ENCODE peak calls at places on chromosomes 1 and 21, in nine cellular contexts. One of them, this sample, is unnamed.

GRCh38 chr1:227901906-227902640 is 45.7 kb downstream of the WNT9A start:
- ATAC-seq in activated B cell treated with CpG ODN at 0.5 μM for 24 hours: no peak
- ATAC-seq in pancreas: no peak
- ATAC-seq in heart right ventricle: no peak
- ATAC-seq in activated naive CD8-positive, alpha-beta T cell treated with anti-CD3 and anti-CD28 coated beads, Interleukin-2, amount 50 U/mL, for 24 hours: no peak
- ATAC-seq in lower lobe of right lung: no peak
- ATAC-seq in A549: peak
- ATAC-seq in left lung: no peak
- ATAC-seq in activated T-cell treated with anti-CD3 and anti-CD28 coated beads, Interleukin-2, amount 50 U/mL, for 72 hours: peak
- ATAC-seq in this sample: no peak

GRCh38 chr1:173212952-173213491 is 5.9 kb upstream of the TNFSF4 start:
- ATAC-seq in left lung: no peak
- ATAC-seq in activated T-cell treated with anti-CD3 and anti-CD28 coated beads, Interleukin-2, amount 50 U/mL, for 72 hours: peak
- ATAC-seq in lower lobe of right lung: no peak
- ATAC-seq in activated naive CD8-positive, alpha-beta T cell treated with anti-CD3 and anti-CD28 coated beads, Interleukin-2, amount 50 U/mL, for 24 hours: peak
- ATAC-seq in heart right ventricle: no peak
- ATAC-seq in pancreas: no peak
- ATAC-seq in activated B cell treated with CpG ODN at 0.5 μM for 24 hours: no peak
- ATAC-seq in A549: no peak
- ATAC-seq in this sample: no peak

GRCh38 chr1:234149217-234149616 is 224.0 kb upstream of the COA6 start:
- ATAC-seq in activated T-cell treated with anti-CD3 and anti-CD28 coated beads, Interleukin-2, amount 50 U/mL, for 72 hours: no peak
- ATAC-seq in activated B cell treated with CpG ODN at 0.5 μM for 24 hours: no peak
- ATAC-seq in heart right ventricle: no peak
- ATAC-seq in activated naive CD8-positive, alpha-beta T cell treated with anti-CD3 and anti-CD28 coated beads, Interleukin-2, amount 50 U/mL, for 24 hours: peak
- ATAC-seq in A549: no peak
- ATAC-seq in left lung: no peak
- ATAC-seq in pancreas: no peak
- ATAC-seq in lower lobe of right lung: no peak
- ATAC-seq in this sample: no peak

GRCh38 chr21:35509004-35509704 is 460.1 kb upstream of the RUNX1 start:
- ATAC-seq in activated naive CD8-positive, alpha-beta T cell treated with anti-CD3 and anti-CD28 coated beads, Interleukin-2, amount 50 U/mL, for 24 hours: no peak
- ATAC-seq in activated B cell treated with CpG ODN at 0.5 μM for 24 hours: no peak
- ATAC-seq in left lung: peak
- ATAC-seq in lower lobe of right lung: peak
- ATAC-seq in pancreas: no peak
- ATAC-seq in A549: no peak
- ATAC-seq in activated T-cell treated with anti-CD3 and anti-CD28 coated beads, Interleukin-2, amount 50 U/mL, for 72 hours: no peak
- ATAC-seq in heart right ventricle: peak
- ATAC-seq in this sample: no peak

GRCh38 chr21:43681650-43682049 is 22.3 kb downstream of the RRP1B start:
- ATAC-seq in activated B cell treated with CpG ODN at 0.5 μM for 24 hours: no peak
- ATAC-seq in left lung: no peak
- ATAC-seq in heart right ventricle: no peak
- ATAC-seq in pancreas: no peak
- ATAC-seq in activated T-cell treated with anti-CD3 and anti-CD28 coated beads, Interleukin-2, amount 50 U/mL, for 72 hours: no peak
- ATAC-seq in activated naive CD8-positive, alpha-beta T cell treated with anti-CD3 and anti-CD28 coated beads, Interleukin-2, amount 50 U/mL, for 24 hours: no peak
- ATAC-seq in lower lobe of right lung: no peak
- ATAC-seq in A549: no peak
- ATAC-seq in this sample: no peak

GRCh38 chr1:57411262-57411661 is 12.6 kb downstream of the DAB1 start:
- ATAC-seq in activated T-cell treated with anti-CD3 and anti-CD28 coated beads, Interleukin-2, amount 50 U/mL, for 72 hours: no peak
- ATAC-seq in activated B cell treated with CpG ODN at 0.5 μM for 24 hours: no peak
- ATAC-seq in activated naive CD8-positive, alpha-beta T cell treated with anti-CD3 and anti-CD28 coated beads, Interleukin-2, amount 50 U/mL, for 24 hours: no peak
- ATAC-seq in A549: no peak
- ATAC-seq in left lung: no peak
- ATAC-seq in pancreas: no peak
- ATAC-seq in heart right ventricle: peak
- ATAC-seq in lower lobe of right lung: no peak
- ATAC-seq in this sample: no peak

GRCh38 chr1:202958544-202959275 is 598 bp upstream of the ADIPOR1 start:
- ATAC-seq in left lung: peak
- ATAC-seq in lower lobe of right lung: peak
- ATAC-seq in A549: peak
- ATAC-seq in activated naive CD8-positive, alpha-beta T cell treated with anti-CD3 and anti-CD28 coated beads, Interleukin-2, amount 50 U/mL, for 24 hours: no peak
- ATAC-seq in pancreas: peak
- ATAC-seq in heart right ventricle: peak
- ATAC-seq in activated T-cell treated with anti-CD3 and anti-CD28 coated beads, Interleukin-2, amount 50 U/mL, for 72 hours: no peak
- ATAC-seq in activated B cell treated with CpG ODN at 0.5 μM for 24 hours: no peak
- ATAC-seq in this sample: no peak

GRCh38 chr1:205709059-205709398 is 28.7 kb upstream of the SLC45A3 start:
- ATAC-seq in lower lobe of right lung: no peak
- ATAC-seq in activated T-cell treated with anti-CD3 and anti-CD28 coated beads, Interleukin-2, amount 50 U/mL, for 72 hours: no peak
- ATAC-seq in pancreas: no peak
- ATAC-seq in A549: peak
- ATAC-seq in activated naive CD8-positive, alpha-beta T cell treated with anti-CD3 and anti-CD28 coated beads, Interleukin-2, amount 50 U/mL, for 24 hours: no peak
- ATAC-seq in left lung: peak
- ATAC-seq in heart right ventricle: peak
- ATAC-seq in activated B cell treated with CpG ODN at 0.5 μM for 24 hours: no peak
- ATAC-seq in this sample: no peak

GRCh38 chr1:209630383-209631219 is 21.6 kb downstream of the LAMB3 start:
- ATAC-seq in activated naive CD8-positive, alpha-beta T cell treated with anti-CD3 and anti-CD28 coated beads, Interleukin-2, amount 50 U/mL, for 24 hours: no peak
- ATAC-seq in activated B cell treated with CpG ODN at 0.5 μM for 24 hours: no peak
- ATAC-seq in pancreas: no peak
- ATAC-seq in lower lobe of right lung: no peak
- ATAC-seq in left lung: no peak
- ATAC-seq in activated T-cell treated with anti-CD3 and anti-CD28 coated beads, Interleukin-2, amount 50 U/mL, for 72 hours: no peak
- ATAC-seq in heart right ventricle: peak
- ATAC-seq in A549: no peak
- ATAC-seq in this sample: no peak

GRCh38 chr21:38261851-38262250 is 5.1 kb downstream of the KCNJ15 start:
- ATAC-seq in activated T-cell treated with anti-CD3 and anti-CD28 coated beads, Interleukin-2, amount 50 U/mL, for 72 hours: no peak
- ATAC-seq in pancreas: peak
- ATAC-seq in activated B cell treated with CpG ODN at 0.5 μM for 24 hours: no peak
- ATAC-seq in heart right ventricle: no peak
- ATAC-seq in lower lobe of right lung: no peak
- ATAC-seq in activated naive CD8-positive, alpha-beta T cell treated with anti-CD3 and anti-CD28 coated beads, Interleukin-2, amount 50 U/mL, for 24 hours: no peak
- ATAC-seq in left lung: peak
- ATAC-seq in A549: no peak
- ATAC-seq in this sample: no peak

GRCh38 chr1:229133734-229134265 is 137.1 kb upstream of the RAB4A start:
- ATAC-seq in activated B cell treated with CpG ODN at 0.5 μM for 24 hours: no peak
- ATAC-seq in activated T-cell treated with anti-CD3 and anti-CD28 coated beads, Interleukin-2, amount 50 U/mL, for 72 hours: no peak
- ATAC-seq in heart right ventricle: no peak
- ATAC-seq in A549: no peak
- ATAC-seq in activated naive CD8-positive, alpha-beta T cell treated with anti-CD3 and anti-CD28 coated beads, Interleukin-2, amount 50 U/mL, for 24 hours: no peak
- ATAC-seq in left lung: no peak
- ATAC-seq in pancreas: no peak
- ATAC-seq in lower lobe of right lung: no peak
- ATAC-seq in this sample: no peak

GRCh38 chr1:212752934-212753497 is 38.6 kb downstream of the NSL1 start:
- ATAC-seq in left lung: peak
- ATAC-seq in pancreas: no peak
- ATAC-seq in heart right ventricle: no peak
- ATAC-seq in activated T-cell treated with anti-CD3 and anti-CD28 coated beads, Interleukin-2, amount 50 U/mL, for 72 hours: peak
- ATAC-seq in activated B cell treated with CpG ODN at 0.5 μM for 24 hours: peak
- ATAC-seq in activated naive CD8-positive, alpha-beta T cell treated with anti-CD3 and anti-CD28 coated beads, Interleukin-2, amount 50 U/mL, for 24 hours: peak
- ATAC-seq in lower lobe of right lung: no peak
- ATAC-seq in A549: no peak
- ATAC-seq in this sample: no peak

GRCh38 chr1:85339089-85339488 is 62.7 kb upstream of the BCL10 start:
- ATAC-seq in A549: no peak
- ATAC-seq in activated T-cell treated with anti-CD3 and anti-CD28 coated beads, Interleukin-2, amount 50 U/mL, for 72 hours: no peak
- ATAC-seq in lower lobe of right lung: no peak
- ATAC-seq in activated B cell treated with CpG ODN at 0.5 μM for 24 hours: no peak
- ATAC-seq in heart right ventricle: peak
- ATAC-seq in left lung: no peak
- ATAC-seq in activated naive CD8-positive, alpha-beta T cell treated with anti-CD3 and anti-CD28 coated beads, Interleukin-2, amount 50 U/mL, for 24 hours: no peak
- ATAC-seq in pancreas: peak
- ATAC-seq in this sample: no peak

GRCh38 chr1:237901284-237901870 is 10.7 kb upstream of the ZP4 start:
- ATAC-seq in left lung: peak
- ATAC-seq in A549: peak
- ATAC-seq in heart right ventricle: no peak
- ATAC-seq in activated B cell treated with CpG ODN at 0.5 μM for 24 hours: no peak
- ATAC-seq in lower lobe of right lung: no peak
- ATAC-seq in activated naive CD8-positive, alpha-beta T cell treated with anti-CD3 and anti-CD28 coated beads, Interleukin-2, amount 50 U/mL, for 24 hours: no peak
- ATAC-seq in activated T-cell treated with anti-CD3 and anti-CD28 coated beads, Interleukin-2, amount 50 U/mL, for 72 hours: no peak
- ATAC-seq in pancreas: no peak
- ATAC-seq in this sample: no peak

GRCh38 chr1:57218487-57219079 is 205.3 kb downstream of the DAB1 start:
- ATAC-seq in pancreas: no peak
- ATAC-seq in activated B cell treated with CpG ODN at 0.5 μM for 24 hours: no peak
- ATAC-seq in activated T-cell treated with anti-CD3 and anti-CD28 coated beads, Interleukin-2, amount 50 U/mL, for 72 hours: no peak
- ATAC-seq in left lung: no peak
- ATAC-seq in activated naive CD8-positive, alpha-beta T cell treated with anti-CD3 and anti-CD28 coated beads, Interleukin-2, amount 50 U/mL, for 24 hours: no peak
- ATAC-seq in A549: no peak
- ATAC-seq in lower lobe of right lung: no peak
- ATAC-seq in heart right ventricle: no peak
- ATAC-seq in this sample: no peak

GRCh38 chr1:110606784-110607662 is 865 bp upstream of the KCNA2 start:
- ATAC-seq in pancreas: peak
- ATAC-seq in heart right ventricle: peak
- ATAC-seq in activated B cell treated with CpG ODN at 0.5 μM for 24 hours: peak
- ATAC-seq in lower lobe of right lung: peak
- ATAC-seq in left lung: peak
- ATAC-seq in activated T-cell treated with anti-CD3 and anti-CD28 coated beads, Interleukin-2, amount 50 U/mL, for 72 hours: peak
- ATAC-seq in activated naive CD8-positive, alpha-beta T cell treated with anti-CD3 and anti-CD28 coated beads, Interleukin-2, amount 50 U/mL, for 24 hours: peak
- ATAC-seq in A549: peak
- ATAC-seq in this sample: peak

GRCh38 chr1:226404904-226405222 is 3.0 kb downstream of the PARP1 start:
- ATAC-seq in activated naive CD8-positive, alpha-beta T cell treated with anti-CD3 and anti-CD28 coated beads, Interleukin-2, amount 50 U/mL, for 24 hours: no peak
- ATAC-seq in lower lobe of right lung: no peak
- ATAC-seq in pancreas: no peak
- ATAC-seq in activated T-cell treated with anti-CD3 and anti-CD28 coated beads, Interleukin-2, amount 50 U/mL, for 72 hours: no peak
- ATAC-seq in activated B cell treated with CpG ODN at 0.5 μM for 24 hours: no peak
- ATAC-seq in left lung: no peak
- ATAC-seq in heart right ventricle: no peak
- ATAC-seq in A549: no peak
- ATAC-seq in this sample: no peak

GRCh38 chr1:198125995-198126758 is 30.6 kb upstream of the NEK7 start:
- ATAC-seq in activated T-cell treated with anti-CD3 and anti-CD28 coated beads, Interleukin-2, amount 50 U/mL, for 72 hours: no peak
- ATAC-seq in A549: peak
- ATAC-seq in activated B cell treated with CpG ODN at 0.5 μM for 24 hours: no peak
- ATAC-seq in lower lobe of right lung: no peak
- ATAC-seq in activated naive CD8-positive, alpha-beta T cell treated with anti-CD3 and anti-CD28 coated beads, Interleukin-2, amount 50 U/mL, for 24 hours: no peak
- ATAC-seq in pancreas: peak
- ATAC-seq in heart right ventricle: no peak
- ATAC-seq in left lung: no peak
- ATAC-seq in this sample: no peak

GRCh38 chr1:27868932-27869718 is 3.2 kb upstream of the THEMIS2 start:
- ATAC-seq in heart right ventricle: no peak
- ATAC-seq in left lung: no peak
- ATAC-seq in lower lobe of right lung: peak
- ATAC-seq in activated T-cell treated with anti-CD3 and anti-CD28 coated beads, Interleukin-2, amount 50 U/mL, for 72 hours: peak
- ATAC-seq in pancreas: no peak
- ATAC-seq in activated naive CD8-positive, alpha-beta T cell treated with anti-CD3 and anti-CD28 coated beads, Interleukin-2, amount 50 U/mL, for 24 hours: peak
- ATAC-seq in activated B cell treated with CpG ODN at 0.5 μM for 24 hours: peak
- ATAC-seq in A549: no peak
- ATAC-seq in this sample: peak

GRCh38 chr1:22636369-22636768 is at the start of gene C1QA:
- ATAC-seq in left lung: peak
- ATAC-seq in lower lobe of right lung: peak
- ATAC-seq in heart right ventricle: peak
- ATAC-seq in activated B cell treated with CpG ODN at 0.5 μM for 24 hours: no peak
- ATAC-seq in A549: no peak
- ATAC-seq in activated T-cell treated with anti-CD3 and anti-CD28 coated beads, Interleukin-2, amount 50 U/mL, for 72 hours: no peak
- ATAC-seq in activated naive CD8-positive, alpha-beta T cell treated with anti-CD3 and anti-CD28 coated beads, Interleukin-2, amount 50 U/mL, for 24 hours: no peak
- ATAC-seq in pancreas: peak
- ATAC-seq in this sample: peak

GRCh38 chr1:39691383-39692151 is at the start of gene HPCAL4:
- ATAC-seq in heart right ventricle: peak
- ATAC-seq in left lung: peak
- ATAC-seq in lower lobe of right lung: peak
- ATAC-seq in A549: peak
- ATAC-seq in activated B cell treated with CpG ODN at 0.5 μM for 24 hours: peak
- ATAC-seq in activated naive CD8-positive, alpha-beta T cell treated with anti-CD3 and anti-CD28 coated beads, Interleukin-2, amount 50 U/mL, for 24 hours: peak
- ATAC-seq in activated T-cell treated with anti-CD3 and anti-CD28 coated beads, Interleukin-2, amount 50 U/mL, for 72 hours: peak
- ATAC-seq in pancreas: peak
- ATAC-seq in this sample: peak

GRCh38 chr1:201746156-201746555 is 82.8 kb upstream of the IPO9 start:
- ATAC-seq in activated B cell treated with CpG ODN at 0.5 μM for 24 hours: no peak
- ATAC-seq in pancreas: no peak
- ATAC-seq in heart right ventricle: no peak
- ATAC-seq in activated naive CD8-positive, alpha-beta T cell treated with anti-CD3 and anti-CD28 coated beads, Interleukin-2, amount 50 U/mL, for 24 hours: no peak
- ATAC-seq in lower lobe of right lung: no peak
- ATAC-seq in A549: no peak
- ATAC-seq in left lung: no peak
- ATAC-seq in activated T-cell treated with anti-CD3 and anti-CD28 coated beads, Interleukin-2, amount 50 U/mL, for 72 hours: no peak
- ATAC-seq in this sample: no peak

GRCh38 chr21:32426592-32427051 is 14.1 kb downstream of the EVA1C start:
- ATAC-seq in heart right ventricle: peak
- ATAC-seq in activated B cell treated with CpG ODN at 0.5 μM for 24 hours: no peak
- ATAC-seq in activated T-cell treated with anti-CD3 and anti-CD28 coated beads, Interleukin-2, amount 50 U/mL, for 72 hours: no peak
- ATAC-seq in pancreas: no peak
- ATAC-seq in left lung: peak
- ATAC-seq in lower lobe of right lung: peak
- ATAC-seq in A549: peak
- ATAC-seq in activated naive CD8-positive, alpha-beta T cell treated with anti-CD3 and anti-CD28 coated beads, Interleukin-2, amount 50 U/mL, for 24 hours: no peak
- ATAC-seq in this sample: no peak

GRCh38 chr1:58457023-58457635 is 89.4 kb downstream of the OMA1 start:
- ATAC-seq in activated B cell treated with CpG ODN at 0.5 μM for 24 hours: no peak
- ATAC-seq in activated T-cell treated with anti-CD3 and anti-CD28 coated beads, Interleukin-2, amount 50 U/mL, for 72 hours: no peak
- ATAC-seq in activated naive CD8-positive, alpha-beta T cell treated with anti-CD3 and anti-CD28 coated beads, Interleukin-2, amount 50 U/mL, for 24 hours: no peak
- ATAC-seq in pancreas: no peak
- ATAC-seq in A549: no peak
- ATAC-seq in heart right ventricle: no peak
- ATAC-seq in left lung: no peak
- ATAC-seq in lower lobe of right lung: no peak
- ATAC-seq in this sample: no peak

GRCh38 chr1:192535916-192536662 is 39.5 kb upstream of the RGS1 start:
- ATAC-seq in heart right ventricle: no peak
- ATAC-seq in lower lobe of right lung: no peak
- ATAC-seq in activated naive CD8-positive, alpha-beta T cell treated with anti-CD3 and anti-CD28 coated beads, Interleukin-2, amount 50 U/mL, for 24 hours: no peak
- ATAC-seq in A549: no peak
- ATAC-seq in left lung: no peak
- ATAC-seq in activated T-cell treated with anti-CD3 and anti-CD28 coated beads, Interleukin-2, amount 50 U/mL, for 72 hours: peak
- ATAC-seq in pancreas: no peak
- ATAC-seq in activated B cell treated with CpG ODN at 0.5 μM for 24 hours: no peak
- ATAC-seq in this sample: no peak

GRCh38 chr1:11216074-11216473 is 26.9 kb downstream of the ANGPTL7 start:
- ATAC-seq in activated B cell treated with CpG ODN at 0.5 μM for 24 hours: no peak
- ATAC-seq in activated naive CD8-positive, alpha-beta T cell treated with anti-CD3 and anti-CD28 coated beads, Interleukin-2, amount 50 U/mL, for 24 hours: no peak
- ATAC-seq in activated T-cell treated with anti-CD3 and anti-CD28 coated beads, Interleukin-2, amount 50 U/mL, for 72 hours: no peak
- ATAC-seq in left lung: no peak
- ATAC-seq in A549: no peak
- ATAC-seq in heart right ventricle: no peak
- ATAC-seq in lower lobe of right lung: no peak
- ATAC-seq in pancreas: no peak
- ATAC-seq in this sample: no peak

GRCh38 chr1:241077386-241078147 is 279.4 kb downstream of the RGS7 start:
- ATAC-seq in activated B cell treated with CpG ODN at 0.5 μM for 24 hours: no peak
- ATAC-seq in lower lobe of right lung: no peak
- ATAC-seq in activated T-cell treated with anti-CD3 and anti-CD28 coated beads, Interleukin-2, amount 50 U/mL, for 72 hours: no peak
- ATAC-seq in A549: no peak
- ATAC-seq in heart right ventricle: no peak
- ATAC-seq in left lung: no peak
- ATAC-seq in pancreas: no peak
- ATAC-seq in activated naive CD8-positive, alpha-beta T cell treated with anti-CD3 and anti-CD28 coated beads, Interleukin-2, amount 50 U/mL, for 24 hours: no peak
- ATAC-seq in this sample: no peak

GRCh38 chr1:89995595-89996397 is 886 bp downstream of the ZNF326 start:
- ATAC-seq in activated B cell treated with CpG ODN at 0.5 μM for 24 hours: no peak
- ATAC-seq in A549: peak
- ATAC-seq in lower lobe of right lung: no peak
- ATAC-seq in left lung: peak
- ATAC-seq in heart right ventricle: no peak
- ATAC-seq in pancreas: no peak
- ATAC-seq in activated T-cell treated with anti-CD3 and anti-CD28 coated beads, Interleukin-2, amount 50 U/mL, for 72 hours: no peak
- ATAC-seq in activated naive CD8-positive, alpha-beta T cell treated with anti-CD3 and anti-CD28 coated beads, Interleukin-2, amount 50 U/mL, for 24 hours: no peak
- ATAC-seq in this sample: no peak

GRCh38 chr1:172647110-172647564 is 11.8 kb upstream of the FASLG start:
- ATAC-seq in lower lobe of right lung: no peak
- ATAC-seq in activated B cell treated with CpG ODN at 0.5 μM for 24 hours: no peak
- ATAC-seq in A549: no peak
- ATAC-seq in left lung: no peak
- ATAC-seq in pancreas: no peak
- ATAC-seq in heart right ventricle: no peak
- ATAC-seq in activated naive CD8-positive, alpha-beta T cell treated with anti-CD3 and anti-CD28 coated beads, Interleukin-2, amount 50 U/mL, for 24 hours: peak
- ATAC-seq in activated T-cell treated with anti-CD3 and anti-CD28 coated beads, Interleukin-2, amount 50 U/mL, for 72 hours: peak
- ATAC-seq in this sample: no peak

GRCh38 chr1:13642306-13643004 is 57.5 kb upstream of the PRDM2 start:
- ATAC-seq in activated naive CD8-positive, alpha-beta T cell treated with anti-CD3 and anti-CD28 coated beads, Interleukin-2, amount 50 U/mL, for 24 hours: no peak
- ATAC-seq in heart right ventricle: no peak
- ATAC-seq in A549: no peak
- ATAC-seq in left lung: peak
- ATAC-seq in pancreas: no peak
- ATAC-seq in lower lobe of right lung: no peak
- ATAC-seq in activated B cell treated with CpG ODN at 0.5 μM for 24 hours: peak
- ATAC-seq in activated T-cell treated with anti-CD3 and anti-CD28 coated beads, Interleukin-2, amount 50 U/mL, for 72 hours: no peak
- ATAC-seq in this sample: no peak

GRCh38 chr1:36542962-36543515 is 60.3 kb upstream of the CSF3R start:
- ATAC-seq in left lung: no peak
- ATAC-seq in lower lobe of right lung: no peak
- ATAC-seq in heart right ventricle: no peak
- ATAC-seq in A549: peak
- ATAC-seq in pancreas: no peak
- ATAC-seq in activated B cell treated with CpG ODN at 0.5 μM for 24 hours: no peak
- ATAC-seq in activated naive CD8-positive, alpha-beta T cell treated with anti-CD3 and anti-CD28 coated beads, Interleukin-2, amount 50 U/mL, for 24 hours: no peak
- ATAC-seq in activated T-cell treated with anti-CD3 and anti-CD28 coated beads, Interleukin-2, amount 50 U/mL, for 72 hours: no peak
- ATAC-seq in this sample: no peak

This sample was measured in gastroesophageal sphincter.